ENCODE peak calls at places on chromosomes 16 and 17, in five cellular contexts. E, B, O, L and C are unnamed samples.

GRCh38 chr17:78873519-78874340 is 29.3 kb downstream of the CEP295NL start:
- DNase-seq in L (no peak), O (no peak), E (no peak), B (no peak), C (no peak)

GRCh38 chr17:56973520-56973919 is 4.4 kb upstream of the SCPEP1 start:
- DNase-seq in B (no peak), E (no peak), L (no peak), O (no peak), C (no peak)

GRCh38 chr17:2040219-2040827 is 1.5 kb upstream of the OVCA2 start:
- DNase-seq in B (no peak), L (no peak), O (no peak), E (no peak), C (no peak)

GRCh38 chr17:44122825-44123355 is 551 bp downstream of the HDAC5 start:
- DNase-seq in O (no peak), B (no peak), E (no peak), L (no peak), C (no peak)

GRCh38 chr17:8753976-8754440 is 4.3 kb downstream of the SPDYE4 start:
- DNase-seq in E (no peak), O (no peak), B (no peak), L (no peak), C (no peak)

GRCh38 chr17:77476006-77476405 is 335.2 kb downstream of the SEC14L1 start:
- DNase-seq in L (no peak), O (no peak), B (no peak), E (no peak), C (no peak)

GRCh38 chr16:49158029-49158642 is 123.5 kb downstream of the CBLN1 start:
- DNase-seq in O (no peak), E (no peak), L (no peak), B (peak), C (no peak)

GRCh38 chr16:9053006-9053601 is 38.3 kb upstream of the HAPSTR1 start:
- DNase-seq in E (peak), B (peak), L (no peak), O (peak), C (no peak)

GRCh38 chr17:39627170-39627716 is 491 bp downstream of the PPP1R1B start:
- DNase-seq in L (no peak), E (no peak), B (no peak), O (no peak), C (no peak)

GRCh38 chr17:2982854-2983636 is 80.4 kb downstream of the OR1D5 start:
- DNase-seq in E (peak), B (no peak), L (no peak), O (peak), C (no peak)

GRCh38 chr16:3836641-3837040 is 43.9 kb downstream of the CREBBP start:
- DNase-seq in E (no peak), L (no peak), B (no peak), O (no peak), C (no peak)

GRCh38 chr16:14501331-14502255 is 128.5 kb downstream of the PARN start:
- DNase-seq in B (peak), O (no peak), L (no peak), E (peak), C (peak)

GRCh38 chr17:46181940-46182339 is 11.3 kb downstream of the KANSL1 start:
- DNase-seq in B (no peak), L (no peak), O (no peak), E (no peak), C (no peak)